ENCODE peak calls at places on chromosome X, in four cellular contexts. A, T, S and L are unnamed samples.

GRCh38 chrX:43349363-43349762 is 306.7 kb upstream of the MAOA start:
- DNase-seq in A (peak; percentile 46), T (no peak), S (no peak), L (no peak)

GRCh38 chrX:10350991-10351390 is 194.2 kb downstream of the CLCN4 start:
- DNase-seq in T (no peak), A (no peak), S (no peak), L (no peak)

GRCh38 chrX:133958997-133959688 is 26.3 kb downstream of the GPC3 start:
- DNase-seq in S (no peak), T (no peak), A (no peak), L (no peak)

GRCh38 chrX:136162827-136163427 is 15.6 kb downstream of the FHL1 start:
- DNase-seq in A (peak; percentile 23), T (no peak), S (no peak), L (no peak)

GRCh38 chrX:152640039-152640818 is 2.5 kb downstream of the GABRQ start:
- DNase-seq in T (no peak), A (no peak), S (no peak), L (no peak)

GRCh38 chrX:100695302-100695701 is 36.6 kb downstream of the SYTL4 start:
- DNase-seq in T (no peak), A (no peak), S (no peak), L (no peak)

GRCh38 chrX:41720125-41720780 is 3.7 kb upstream of the GPR82 start:
- DNase-seq in S (no peak), A (no peak), T (no peak), L (no peak)

GRCh38 chrX:119887721-119888425 is 7.8 kb upstream of the AKAP14 start:
- DNase-seq in A (peak; percentile 65), T (no peak), S (no peak), L (peak; percentile 14)

GRCh38 chrX:124534530-124534929 is 188.2 kb downstream of the SH2D1A start:
- DNase-seq in S (no peak), T (no peak), A (no peak), L (no peak)

GRCh38 chrX:49184294-49185061 is 1.7 kb downstream of the PRICKLE3 start:
- DNase-seq in S (peak; percentile 56), A (peak; percentile 93), T (peak; percentile 89), L (peak; percentile 54)

GRCh38 chrX:129797251-129797906 is 17.6 kb downstream of the SASH3 start:
- DNase-seq in A (no peak), S (no peak), T (no peak), L (no peak)

GRCh38 chrX:139932077-139932900 is 564 bp downstream of the ATP11C start:
- DNase-seq in A (peak; percentile 61), T (no peak), S (no peak), L (peak; percentile 48)

GRCh38 chrX:139932901-139933796 is at the start of gene ATP11C:
- DNase-seq in T (peak; percentile 76), A (peak; percentile 81), S (peak; percentile 36), L (peak; percentile 60)

GRCh38 chrX:139929876-139930275 is 3.0 kb downstream of the ATP11C start:
- DNase-seq in T (no peak), S (no peak), A (no peak), L (no peak)

GRCh38 chrX:139931646-139932076 is 1.2 kb downstream of the ATP11C start:
- DNase-seq in T (peak; percentile 19), S (no peak), A (no peak), L (peak; percentile 42)

GRCh38 chrX:139930923-139931645 is 1.8 kb downstream of the ATP11C start:
- DNase-seq in A (peak; percentile 22), T (no peak), S (no peak), L (no peak)
- TF ChIP-seq CTCF in A (no peak), T (no peak), S (no peak), L (no peak)

GRCh38 chrX:71638409-71638808 is 20.1 kb upstream of the CXCR3 start:
- DNase-seq in A (no peak), T (no peak), S (no peak), L (no peak)

GRCh38 chrX:71640002-71640401 is 21.7 kb upstream of the CXCR3 start:
- DNase-seq in T (no peak), A (no peak), S (no peak), L (no peak)

GRCh38 chrX:71637253-71637618 is 18.9 kb upstream of the CXCR3 start:
- DNase-seq in T (no peak), A (no peak), S (no peak), L (no peak)

GRCh38 chrX:71636438-71637252 is 18.3 kb upstream of the CXCR3 start:
- DNase-seq in S (no peak), T (no peak), A (no peak), L (no peak)

GRCh38 chrX:71637848-71638247 is 19.5 kb upstream of the CXCR3 start:
- DNase-seq in S (no peak), T (no peak), A (no peak), L (no peak)
- H3K4me3 ChIP-seq in S (no peak overlapping the region), T (no peak overlapping the region), A (no peak overlapping the region), L (no peak overlapping the region)

DNA sequence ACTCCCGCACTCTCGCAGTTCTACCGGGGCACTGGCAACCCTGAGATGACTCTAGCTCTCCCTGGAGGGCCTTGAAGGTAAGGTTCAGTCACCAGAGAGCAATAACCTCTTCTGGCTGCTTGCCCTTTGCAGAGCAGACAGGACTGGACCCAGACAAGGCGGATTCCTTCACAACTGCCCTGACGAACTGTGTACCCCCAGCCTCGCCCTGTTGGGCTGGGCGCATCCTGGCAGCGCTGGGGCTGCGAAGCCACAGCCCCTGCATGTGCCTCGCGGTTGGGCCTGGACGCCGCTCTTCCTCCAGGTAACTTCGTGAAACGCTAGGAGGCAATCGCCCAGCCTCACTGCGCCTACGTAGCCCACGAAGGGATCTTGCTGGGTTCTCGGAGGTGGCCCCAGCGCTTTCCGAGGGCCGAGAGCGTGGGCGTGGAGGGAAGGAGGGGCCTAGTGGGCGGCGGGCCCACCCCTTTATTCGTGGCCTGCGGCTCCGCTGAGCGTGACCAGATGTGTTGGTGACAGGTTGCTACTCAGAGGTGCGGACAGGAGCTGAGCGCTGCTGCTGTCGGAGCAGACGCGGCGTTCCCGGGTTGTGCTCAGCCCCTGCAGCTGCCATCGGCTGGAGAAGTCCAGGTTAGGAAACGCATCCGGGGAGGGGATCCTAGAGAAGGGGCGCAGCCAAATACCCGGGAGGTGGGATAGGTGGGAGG is 1.9 kb upstream of the MAMLD1 start:
- DNase-seq in T (no peak), S (no peak), A (peak; percentile 51), L (no peak)
- TF ChIP-seq CTCF in T (no peak), S (no peak), A (no peak), L (no peak)

GRCh38 chrX:1537031-1537715 is at the start of gene P2RY8:
- DNase-seq in A (no peak), T (peak; percentile 41), S (peak; percentile 31), L (no peak)
- H3K4me3 ChIP-seq in A (no peak within 1 kb of the TSS), T (peak within 1 kb of the TSS; percentile 38), S (peak within 1 kb of the TSS; percentile 47), L (peak within 1 kb of the TSS; percentile 36)

DNA sequence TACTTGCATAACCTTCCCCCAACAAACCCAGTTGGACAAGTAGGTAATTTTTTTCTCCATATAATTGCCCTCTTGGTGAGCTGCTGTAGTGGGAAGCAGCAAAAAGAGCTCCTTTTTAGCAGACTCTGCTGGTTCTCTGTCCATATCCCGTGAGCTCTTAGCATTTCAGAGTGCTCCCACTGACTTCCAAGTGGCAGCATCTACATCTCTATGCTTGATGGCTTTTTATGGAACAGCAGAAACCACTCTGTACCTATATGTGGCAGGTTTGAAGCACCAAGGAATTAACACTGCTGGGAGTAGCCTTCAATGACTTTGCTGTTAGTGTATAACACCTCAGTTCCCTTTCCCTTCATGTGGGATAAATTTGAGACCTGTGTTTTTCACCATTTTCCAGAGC is 168.4 kb upstream of the NHS start:
- DNase-seq in T (no peak), S (no peak), A (peak; percentile 1), L (no peak)
- TF ChIP-seq CTCF in T (no peak), S (no peak), A (no peak), L (no peak)

GRCh38 chrX:13024911-13025454 is 19.4 kb downstream of the FAM9C start:
- DNase-seq in A (no peak), S (no peak), T (no peak), L (no peak)

GRCh38 chrX:13029831-13030771 is 14.3 kb downstream of the FAM9C start:
- DNase-seq in S (no peak), A (no peak), T (no peak), L (no peak)

GRCh38 chrX:13029341-13029740 is 15.1 kb downstream of the FAM9C start:
- DNase-seq in A (no peak), S (no peak), T (no peak), L (no peak)

GRCh38 chrX:13026877-13027652 is 17.4 kb downstream of the FAM9C start:
- DNase-seq in A (no peak), T (no peak), S (no peak), L (no peak)

GRCh38 chrX:13028871-13029336 is 15.5 kb downstream of the FAM9C start:
- DNase-seq in S (no peak), T (peak; percentile 32), A (no peak), L (no peak)
- H3K4me3 ChIP-seq in S (no peak overlapping the region), T (no peak overlapping the region), A (no peak overlapping the region), L (no peak overlapping the region)